ENCODE peak calls at places on chromosomes 6 and 20, in four cellular contexts. Q is K562, H is GM12878, A is HepG2. D is an unnamed sample.

GRCh38 chr6:139204978-139205377 is 70.1 kb downstream of the HECA start:
- DNase-seq in Q (no peak), A (no peak), H (no peak), D (no peak)

GRCh38 chr6:43850314-43851203 is 80.5 kb downstream of the VEGFA start:
- DNase-seq in Q (no peak), H (no peak), A (no peak), D (no peak)

GRCh38 chr20:43590036-43590391 is 723 bp upstream of the IFT52 start:
- DNase-seq in A (peak; percentile 30), H (no peak), Q (no peak), D (peak; percentile 19)

GRCh38 chr6:124535746-124536145 is 426.5 kb upstream of the RNF217 start:
- DNase-seq in Q (no peak), A (no peak), H (no peak), D (no peak)

GRCh38 chr6:134529921-134530320 is 212.0 kb upstream of the SGK1 start:
- DNase-seq in H (no peak), Q (no peak), A (peak; percentile 93), D (no peak)

GRCh38 chr6:226516-227073 is 65.7 kb upstream of the DUSP22 start:
- DNase-seq in Q (no peak), H (peak; percentile 68), A (no peak), D (no peak)

GRCh38 chr6:2695464-2696095 is 55.1 kb downstream of the MYLK4 start:
- DNase-seq in A (peak; percentile 27), H (no peak), Q (no peak), D (no peak)

GRCh38 chr20:44219287-44219686 is 8.7 kb upstream of the OSER1 start:
- DNase-seq in A (no peak), H (no peak), Q (no peak), D (no peak)

GRCh38 chr20:64159711-64160110 is 4.5 kb upstream of the MYT1 start:
- DNase-seq in Q (no peak), H (no peak), A (no peak), D (no peak)

GRCh38 chr6:14713008-14713452 is 532.8 kb upstream of the JARID2 start:
- DNase-seq in A (no peak), H (no peak), Q (peak; percentile 33), D (no peak)

GRCh38 chr20:58378704-58379103 is 10.3 kb upstream of the VAPB start:
- DNase-seq in H (no peak), Q (no peak), A (no peak), D (no peak)

GRCh38 chr6:48766349-48766748 is 655.4 kb upstream of the PTCHD4 start:
- DNase-seq in Q (no peak), H (no peak), A (peak; percentile 20), D (no peak)

GRCh38 chr20:50270569-50270968 is 79.9 kb downstream of the CEBPB start:
- DNase-seq in H (no peak), Q (no peak), A (no peak), D (no peak)

GRCh38 chr6:111199935-111200822 is 112.9 kb downstream of the SLC16A10 start:
- DNase-seq in H (no peak), Q (no peak), A (no peak), D (no peak)

GRCh38 chr6:159789377-159790148 is at the start of gene TCP1:
- DNase-seq in A (peak; percentile 100), Q (peak; percentile 93), H (peak; percentile 99), D (peak; percentile 99)

GRCh38 chr6:149905911-149906371 is 8.0 kb upstream of the RAET1E start:
- DNase-seq in A (no peak), Q (no peak), H (no peak), D (no peak)

GRCh38 chr6:19833947-19834346 is 3.2 kb upstream of the ID4 start:
- DNase-seq in Q (no peak), H (no peak), A (peak; percentile 75), D (no peak)

GRCh38 chr6:121260651-121261102 is 73.6 kb downstream of the TBC1D32 start:
- DNase-seq in A (no peak), Q (no peak), H (no peak), D (no peak)

GRCh38 chr20:51750037-51750769 is 18.0 kb downstream of the ATP9A start:
- DNase-seq in Q (no peak), A (peak; percentile 96), H (no peak), D (no peak)

GRCh38 chr6:154878866-154879491 is 116.1 kb upstream of the TIAM2 start:
- DNase-seq in A (no peak), H (no peak), Q (no peak), D (no peak)

GRCh38 chr20:24718277-24718676 is 230.8 kb upstream of the CST7 start:
- DNase-seq in H (no peak), Q (no peak), A (no peak), D (no peak)

GRCh38 chr6:167501831-167502385 is 177.0 kb downstream of the TTLL2 start:
- DNase-seq in Q (peak; percentile 29), A (peak; percentile 77), H (no peak), D (peak; percentile 54)

GRCh38 chr6:77337392-77337791 is 125.9 kb downstream of the HTR1B start:
- DNase-seq in H (no peak), Q (no peak), A (no peak), D (no peak)
- TF ChIP-seq NR2C2 in H (no peak), Q (no peak), A (no peak), D (no peak)

GRCh38 chr20:54133434-54134427 is 40.1 kb downstream of the CYP24A1 start:
- DNase-seq in H (no peak), A (peak; percentile 100), Q (no peak), D (no peak)
- TF ChIP-seq NR2C2 in H (no peak), A (no peak), Q (no peak), D (no peak)

GRCh38 chr6:41568585-41569384 is 22.6 kb downstream of the FOXP4 start:
- DNase-seq in H (no peak), Q (no peak), A (peak; percentile 99), D (peak; percentile 10)
- TF ChIP-seq NR2C2 in H (no peak), Q (no peak), A (peak; percentile 70), D (no peak)

DNA sequence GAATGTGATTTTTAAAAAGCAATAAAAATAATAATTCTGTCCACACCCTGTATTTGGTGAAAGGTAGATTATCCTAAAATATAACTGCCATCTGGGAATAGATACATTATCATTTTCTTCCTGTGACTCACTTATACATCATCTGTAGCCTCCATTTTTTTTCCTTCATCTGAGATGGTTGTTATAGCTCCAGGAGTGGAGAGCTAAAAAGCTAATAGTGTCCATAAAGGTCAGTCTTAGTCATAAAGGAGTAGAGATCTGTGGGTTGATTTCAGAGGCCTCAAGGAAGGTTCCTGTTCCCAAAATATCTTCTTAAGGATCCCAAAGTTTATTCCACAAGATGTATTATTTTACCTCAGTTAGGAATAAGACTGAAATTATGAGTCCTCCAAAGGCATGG is 41.1 kb downstream of the FBXO5 start:
- DNase-seq in H (no peak), A (no peak), Q (no peak), D (no peak)
- TF ChIP-seq NR2C2 in H (no peak), A (no peak), Q (no peak), D (no peak)

GRCh38 chr6:170210026-170210390 is 80.9 kb downstream of the DLL1 start:
- DNase-seq in A (no peak), Q (no peak), H (no peak), D (no peak)

GRCh38 chr6:170209354-170210025 is 81.4 kb downstream of the DLL1 start:
- DNase-seq in A (no peak), H (no peak), Q (no peak), D (no peak)

GRCh38 chr6:170207586-170207985 is 83.3 kb downstream of the DLL1 start:
- DNase-seq in A (no peak), H (no peak), Q (no peak), D (no peak)

GRCh38 chr6:170208171-170208601 is 82.7 kb downstream of the DLL1 start:
- DNase-seq in Q (no peak), H (no peak), A (no peak), D (no peak)

DNA sequence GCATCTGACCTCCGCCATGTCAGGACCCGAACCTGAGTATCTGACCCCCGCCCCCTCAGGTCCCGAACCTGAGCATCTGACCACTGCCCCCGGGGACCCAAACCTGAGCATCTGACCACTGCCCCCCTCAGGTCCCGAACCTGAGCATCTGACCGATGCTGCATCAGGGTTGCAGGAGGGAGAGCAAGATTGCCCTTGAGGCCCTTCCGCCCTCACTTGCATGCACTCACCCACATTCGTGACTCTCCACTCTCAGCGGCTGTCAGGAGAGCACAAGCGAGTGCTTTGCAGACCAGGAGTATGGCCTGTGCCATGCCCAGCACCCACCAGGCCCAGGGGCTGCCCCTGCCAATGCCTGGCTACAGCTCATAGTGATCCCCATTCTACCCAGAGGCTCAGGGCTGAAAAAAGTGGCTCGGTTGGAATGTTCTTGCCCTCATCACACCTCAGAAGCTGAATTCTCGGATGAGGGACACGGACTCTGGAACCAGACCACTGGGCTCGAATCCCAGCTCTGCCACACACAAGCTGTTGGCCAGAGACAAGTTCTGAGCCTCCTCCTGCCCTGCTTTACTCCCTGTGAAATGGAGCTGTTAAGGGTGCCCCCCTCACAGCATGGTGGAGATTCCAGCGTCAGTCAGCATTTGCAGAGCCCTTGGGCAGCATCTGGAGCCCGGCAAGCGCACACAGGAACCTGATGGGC is 82.1 kb downstream of the DLL1 start:
- DNase-seq in A (no peak), Q (no peak), H (no peak), D (no peak)
- TF ChIP-seq NR2C2 in A (no peak), Q (no peak), H (no peak), D (no peak)

GRCh38 chr6:73565767-73566485 is 45.1 kb upstream of the EEF1A1 start:
- DNase-seq in Q (no peak), H (no peak), A (peak; percentile 86), D (peak; percentile 51)
- TF ChIP-seq NR2C2 in Q (no peak), H (no peak), A (no peak), D (no peak)

GRCh38 chr20:23161968-23162696 is 76.0 kb upstream of the CD93 start:
- DNase-seq in Q (no peak), H (no peak), A (peak; percentile 73), D (no peak)
- TF ChIP-seq NR2C2 in Q (no peak), H (no peak), A (no peak), D (no peak)

D was measured in WTC11.